ENCODE peak calls at places on chromosomes 16 and 17, in five cellular contexts. R is CD8-positive, alpha-beta T cell; N is caudate nucleus; V is tibial artery; O is stomach. S is an unnamed sample.
A peak's percentile ranks its signal among the peaks of the same experiment; 100 is the strongest.

GRCh38 chr17:58381124-58381838 is 29.3 kb upstream of the SUPT4H1 start:
- DNase-seq in R (no peak), N (no peak), V (no peak), O (peak; percentile 38), S (no peak)

GRCh38 chr17:55588446-55588845 is 77.2 kb upstream of the SMIM36 start:
- DNase-seq in R (no peak), N (no peak), V (no peak), O (no peak), S (no peak)

GRCh38 chr16:50354629-50355456 is 13.9 kb downstream of the BRD7 start:
- DNase-seq in R (no peak), N (no peak), V (no peak), O (no peak), S (no peak)

GRCh38 chr16:76866994-76867393 is 324.0 kb upstream of the MON1B start:
- DNase-seq in R (no peak), N (no peak), V (no peak), O (no peak), S (no peak)

GRCh38 chr17:77842148-77842905 is 116.2 kb upstream of the TNRC6C start:
- DNase-seq in R (no peak), N (no peak), V (peak; percentile 45), O (no peak), S (no peak)

GRCh38 chr17:40323731-40324650 is 15.0 kb downstream of the RARA start:
- DNase-seq in R (peak; percentile 75), N (no peak), V (peak; percentile 83), O (no peak), S (no peak)

GRCh38 chr17:58335779-58336455 is 7.3 kb upstream of the TSPOAP1 start:
- DNase-seq in R (peak; percentile 84), N (no peak), V (no peak), O (peak; percentile 53), S (no peak)

GRCh38 chr16:62755938-62756337 is 719.7 kb upstream of the CDH8 start:
- DNase-seq in R (no peak), N (no peak), V (no peak), O (no peak), S (no peak)

GRCh38 chr16:50288920-50289319 is 22.6 kb downstream of the ADCY7 start:
- DNase-seq in R (no peak), N (no peak), V (no peak), O (no peak), S (no peak)

GRCh38 chr17:43698678-43699437 is 37.1 kb upstream of the MEOX1 start:
- DNase-seq in R (no peak), N (no peak), V (no peak), O (no peak), S (no peak)

GRCh38 chr17:61488878-61489718 is 36.9 kb downstream of the TBX4 start:
- DNase-seq in R (no peak), N (no peak), V (no peak), O (peak; percentile 61), S (no peak)

GRCh38 chr17:12193336-12193735 is 172.7 kb downstream of the MAP2K4 start:
- DNase-seq in R (no peak), N (no peak), V (no peak), O (no peak), S (no peak)

GRCh38 chr16:82830944-82831343 is 204.2 kb downstream of the CDH13 start:
- DNase-seq in R (no peak), N (no peak), V (no peak), O (no peak), S (no peak)

GRCh38 chr17:3959921-3960601 is 4.2 kb downstream of the ATP2A3 start:
- DNase-seq in R (no peak), N (no peak), V (no peak), O (no peak), S (no peak)

GRCh38 chr17:39177256-39177655 is 11.3 kb upstream of the ARL5C start:
- DNase-seq in R (no peak), N (no peak), V (no peak), O (no peak), S (no peak)

GRCh38 chr16:12178251-12178990 is 201.9 kb downstream of the SNX29 start:
- DNase-seq in R (no peak), N (no peak), V (no peak), O (no peak), S (peak; percentile 69)

GRCh38 chr17:2042355-2042929 is 620 bp downstream of the OVCA2 start:
- DNase-seq in R (no peak), N (peak; percentile 41), V (no peak), O (no peak), S (peak; percentile 10)

GRCh38 chr17:45775148-45775547 is 9.0 kb upstream of the CRHR1 start:
- DNase-seq in R (no peak), N (no peak), V (no peak), O (no peak), S (no peak)

GRCh38 chr16:74871608-74872007 is 97.0 kb upstream of the FA2H start:
- DNase-seq in R (no peak), N (no peak), V (no peak), O (no peak), S (no peak)

GRCh38 chr16:50858877-50859627 is 117.2 kb downstream of the CYLD start:
- DNase-seq in R (no peak), N (no peak), V (no peak), O (no peak), S (no peak)

GRCh38 chr16:4777339-4778049 is 10.5 kb upstream of the ZNF500 start:
- DNase-seq in R (no peak), N (no peak), V (no peak), O (no peak), S (no peak)

GRCh38 chr17:72661093-72661944 is 431.2 kb downstream of the SLC39A11 start:
- DNase-seq in R (no peak), N (no peak), V (no peak), O (no peak), S (no peak)

GRCh38 chr16:89723279-89724250 is 2.2 kb downstream of the ZNF276 start:
- DNase-seq in R (peak; percentile 91), N (peak; percentile 95), V (no peak), O (peak; percentile 45), S (no peak)

GRCh38 chr16:28218109-28218508 is 6.3 kb upstream of the XPO6 start:
- DNase-seq in R (peak; percentile 77), N (no peak), V (no peak), O (peak; percentile 37), S (no peak)

GRCh38 chr17:65633988-65634387 is 72.5 kb upstream of the AXIN2 start:
- DNase-seq in R (no peak), N (no peak), V (no peak), O (no peak), S (no peak)

GRCh38 chr17:50630524-50631194 is 4.0 kb upstream of the ABCC3 start:
- DNase-seq in R (peak; percentile 73), N (no peak), V (no peak), O (peak; percentile 92), S (peak; percentile 84)

GRCh38 chr16:15464401-15465186 is 30.2 kb downstream of the BMERB1 start:
- DNase-seq in R (no peak), N (no peak), V (no peak), O (no peak), S (no peak)

GRCh38 chr16:77660311-77660710 is 62.0 kb upstream of the NUDT7 start:
- DNase-seq in R (no peak), N (peak; percentile 1), V (no peak), O (no peak), S (peak; percentile 28)

DNA sequence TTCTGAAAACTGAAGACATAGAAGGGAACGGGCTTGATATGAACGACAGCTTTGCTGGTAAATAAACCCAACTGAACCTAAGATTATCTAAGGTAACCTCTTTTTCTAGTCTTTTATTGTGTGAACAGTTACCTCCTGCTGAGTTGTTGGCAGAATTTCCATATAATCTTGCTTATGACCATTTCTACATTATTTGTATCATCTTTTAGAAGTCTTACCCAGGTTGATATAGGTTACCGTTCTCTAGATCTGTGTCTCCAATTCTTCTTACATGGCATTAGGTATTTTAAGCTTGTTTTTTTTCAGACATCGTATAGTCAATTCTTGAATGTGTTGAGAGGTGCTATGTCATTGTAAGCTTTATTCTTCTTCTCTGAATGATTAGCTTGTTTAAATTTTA is 24.3 kb downstream of the TTC19 start:
- DNase-seq in R (no peak), N (no peak), V (no peak), O (no peak), S (no peak)
- H3K27ac ChIP-seq in R (no peak overlapping the region), N (no peak overlapping the region), V (no peak overlapping the region), O (no peak overlapping the region), S (no peak overlapping the region)

GRCh38 chr17:34241062-34241461 is 14.0 kb upstream of the CCL2 start:
- DNase-seq in R (no peak), N (peak; percentile 8), V (peak; percentile 76), O (peak; percentile 29), S (peak; percentile 30)

GRCh38 chr17:34235389-34236028 is 19.6 kb upstream of the CCL2 start:
- DNase-seq in R (no peak), N (no peak), V (peak; percentile 79), O (peak; percentile 30), S (peak; percentile 39)

GRCh38 chr17:34234616-34235015 is 20.5 kb upstream of the CCL2 start:
- DNase-seq in R (no peak), N (no peak), V (no peak), O (no peak), S (no peak)

GRCh38 chr17:34237458-34237857 is 17.6 kb upstream of the CCL2 start:
- DNase-seq in R (no peak), N (no peak), V (no peak), O (no peak), S (no peak)

GRCh38 chr17:34236341-34236892 is 18.7 kb upstream of the CCL2 start:
- DNase-seq in R (no peak), N (no peak), V (no peak), O (no peak), S (no peak)
- H3K27ac ChIP-seq in R (no peak overlapping the region), N (no peak overlapping the region), V (peak overlapping the region; percentile 63), O (no peak overlapping the region), S (no peak overlapping the region)

GRCh38 chr17:68439656-68440290 is 17.5 kb downstream of the WIPI1 start:
- DNase-seq in R (no peak), N (no peak), V (no peak), O (no peak), S (no peak)

GRCh38 chr17:68440526-68440925 is 16.8 kb downstream of the WIPI1 start:
- DNase-seq in R (no peak), N (no peak), V (no peak), O (no peak), S (no peak)

GRCh38 chr17:68443974-68444464 is 13.3 kb downstream of the WIPI1 start:
- DNase-seq in R (no peak), N (no peak), V (peak; percentile 4), O (no peak), S (no peak)

GRCh38 chr17:68437979-68438877 is 19.1 kb downstream of the WIPI1 start:
- DNase-seq in R (peak; percentile 67), N (no peak), V (peak; percentile 38), O (peak; percentile 72), S (no peak)

GRCh38 chr17:68441064-68441770 is 16.1 kb downstream of the WIPI1 start:
- DNase-seq in R (no peak), N (no peak), V (peak; percentile 40), O (no peak), S (no peak)
- H3K27ac ChIP-seq in R (no peak overlapping the region), N (peak overlapping the region; percentile 52), V (no peak overlapping the region), O (no peak overlapping the region), S (peak overlapping the region; percentile 0)

GRCh38 chr16:10562361-10562899 is 18.0 kb downstream of the EMP2 start:
- DNase-seq in R (no peak), N (no peak), V (no peak), O (no peak), S (no peak)
- H3K27ac ChIP-seq in R (no peak overlapping the region), N (no peak overlapping the region), V (no peak overlapping the region), O (no peak overlapping the region), S (no peak overlapping the region)

GRCh38 chr17:9195346-9195870 is 174.1 kb downstream of the NTN1 start:
- DNase-seq in R (no peak), N (no peak), V (no peak), O (no peak), S (no peak)
- H3K27ac ChIP-seq in R (no peak overlapping the region), N (no peak overlapping the region), V (no peak overlapping the region), O (no peak overlapping the region), S (no peak overlapping the region)